ENCODE peak calls at places on chromosomes 13 and 19, in six cellular contexts. P is H9, J is HCT116, H is SK-N-SH, C is astrocyte, W is HepG2. G is an unnamed sample.

GRCh38 chr19:43560687-43561086 is 14.6 kb downstream of the XRCC1 start:
- DNase-seq in P (peak), J (no peak), H (no peak), C (no peak), W (peak), G (no peak)

GRCh38 chr19:44718441-44719261 is 19.7 kb downstream of the CEACAM16 start:
- DNase-seq in P (peak), J (no peak), H (no peak), C (peak), W (peak), G (peak)

GRCh38 chr19:46033401-46033800 is 7.4 kb downstream of the IGFL4 start:
- DNase-seq in P (no peak), J (no peak), H (no peak), C (no peak), W (no peak), G (no peak)

GRCh38 chr13:110525328-110526319 is 35.9 kb downstream of the RAB20 start:
- DNase-seq in P (no peak), J (no peak), H (no peak), C (no peak), W (no peak), G (no peak)

GRCh38 chr13:43546821-43547220 is 240.0 kb downstream of the ENOX1 start:
- DNase-seq in P (no peak), J (no peak), H (no peak), C (no peak), W (no peak), G (peak)

GRCh38 chr13:99353836-99354235 is 46.6 kb upstream of the GPR183 start:
- DNase-seq in P (no peak), J (no peak), H (no peak), C (peak), W (no peak), G (no peak)

GRCh38 chr13:65926750-65927171 is 1303.4 kb downstream of the PCDH9 start:
- DNase-seq in P (peak), J (peak), H (no peak), C (no peak), W (peak), G (peak)

GRCh38 chr19:14393303-14393702 is 12.1 kb downstream of the ADGRE5 start:
- DNase-seq in P (peak), J (no peak), H (no peak), C (no peak), W (no peak), G (peak)

GRCh38 chr13:37608750-37609339 is 10.3 kb upstream of the POSTN start:
- DNase-seq in P (no peak), J (no peak), H (no peak), C (no peak), W (no peak), G (no peak)
- TF ChIP-seq CTCF in P (peak), J (no peak), H (peak), C (peak), W (no peak), G (peak)

GRCh38 chr19:17610384-17610783 is 54.9 kb downstream of the COLGALT1 start:
- DNase-seq in P (no peak), J (peak), H (peak), C (no peak), W (peak), G (no peak)
- H2AFZ ChIP-seq in P (no peak), J (no peak), H (no peak), C (no peak), W (no peak), G (no peak)

DNA sequence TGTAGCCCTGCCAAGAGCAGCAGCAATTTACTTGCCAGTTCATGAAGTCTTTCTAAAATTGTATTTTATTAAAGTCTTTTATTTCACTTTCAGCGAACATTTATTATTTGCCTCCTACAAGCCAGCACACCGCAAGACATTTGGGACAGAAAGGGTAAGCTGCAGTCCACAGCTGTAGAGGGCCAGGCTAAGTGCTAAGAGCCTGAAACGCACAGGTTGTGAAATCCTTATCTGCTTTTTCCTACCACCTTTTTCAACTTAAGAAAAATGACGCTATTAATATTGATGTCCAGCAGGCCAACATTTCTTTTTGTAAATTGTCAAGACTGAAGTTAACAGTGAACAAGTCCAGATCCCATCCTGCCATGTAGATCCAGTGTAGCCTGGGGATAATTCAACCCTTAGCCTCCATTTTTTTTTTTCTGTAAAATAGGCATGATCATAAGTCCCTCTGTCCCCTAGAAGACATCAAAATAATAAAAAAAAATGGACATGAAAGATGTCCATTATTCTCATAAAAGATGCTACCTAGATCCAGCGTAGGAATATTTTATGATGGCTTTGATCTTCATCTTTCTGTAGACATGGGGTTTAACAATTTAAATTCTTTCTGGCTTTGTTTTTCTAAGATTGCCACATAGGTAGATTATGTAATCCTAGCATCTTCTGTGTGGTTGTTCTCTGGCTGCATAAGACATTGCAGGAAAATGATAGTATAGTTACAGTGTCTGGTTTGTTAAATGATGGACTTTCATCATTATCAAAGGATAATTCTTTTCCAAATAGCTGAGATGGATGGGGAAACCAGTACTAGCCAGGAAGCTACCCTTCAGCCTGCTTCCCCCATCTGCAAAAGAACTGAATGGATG is 128.4 kb downstream of the SHISA2 start:
- DNase-seq in P (no peak), J (no peak), H (no peak), C (no peak), W (no peak), G (no peak)
- TF ChIP-seq CTCF in P (no peak), J (no peak), H (no peak), C (no peak), W (no peak), G (no peak)

GRCh38 chr19:39423258-39424086 is 11.0 kb downstream of the PLEKHG2 start:
- DNase-seq in P (no peak), J (no peak), H (no peak), C (no peak), W (no peak), G (no peak)
- H2AFZ ChIP-seq in P (no peak), J (no peak), H (no peak), C (no peak), W (no peak), G (no peak)

DNA sequence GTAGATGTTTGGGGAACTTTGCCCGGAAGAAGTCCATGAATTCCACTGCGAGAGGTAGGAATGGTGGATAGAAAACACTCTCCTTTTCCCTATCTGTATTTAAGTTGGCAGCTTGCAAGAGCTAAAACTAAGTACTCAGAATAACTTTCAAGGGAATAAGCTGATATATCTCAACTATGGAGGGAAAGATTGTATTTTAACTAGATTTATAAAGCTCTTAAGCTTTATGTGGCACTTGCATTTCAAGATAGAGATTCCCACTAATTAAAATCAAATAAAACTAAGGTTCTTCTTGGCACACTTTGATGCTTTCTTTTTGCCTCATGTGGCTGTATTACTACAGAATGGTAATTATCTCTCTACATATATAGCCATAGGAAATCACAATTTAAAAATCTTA is 149.7 kb upstream of the STARD13 start:
- DNase-seq in P (no peak), J (no peak), H (no peak), C (no peak), W (no peak), G (no peak)
- TF ChIP-seq CTCF in P (no peak), J (no peak), H (no peak), C (no peak), W (no peak), G (no peak)

GRCh38 chr13:32824671-32825070 is 191.6 kb upstream of the KL start:
- DNase-seq in P (peak), J (peak), H (no peak), C (peak), W (no peak), G (peak)
- H2AFZ ChIP-seq in P (no peak), J (peak), H (peak), C (peak), W (no peak), G (no peak)

GRCh38 chr19:32674959-32675719 is at the start of gene ANKRD27:
- DNase-seq in P (peak), J (peak), H (peak), C (peak), W (peak), G (peak)
- TF ChIP-seq CTCF in P (no peak), J (no peak), H (no peak), C (no peak), W (no peak), G (no peak)

DNA sequence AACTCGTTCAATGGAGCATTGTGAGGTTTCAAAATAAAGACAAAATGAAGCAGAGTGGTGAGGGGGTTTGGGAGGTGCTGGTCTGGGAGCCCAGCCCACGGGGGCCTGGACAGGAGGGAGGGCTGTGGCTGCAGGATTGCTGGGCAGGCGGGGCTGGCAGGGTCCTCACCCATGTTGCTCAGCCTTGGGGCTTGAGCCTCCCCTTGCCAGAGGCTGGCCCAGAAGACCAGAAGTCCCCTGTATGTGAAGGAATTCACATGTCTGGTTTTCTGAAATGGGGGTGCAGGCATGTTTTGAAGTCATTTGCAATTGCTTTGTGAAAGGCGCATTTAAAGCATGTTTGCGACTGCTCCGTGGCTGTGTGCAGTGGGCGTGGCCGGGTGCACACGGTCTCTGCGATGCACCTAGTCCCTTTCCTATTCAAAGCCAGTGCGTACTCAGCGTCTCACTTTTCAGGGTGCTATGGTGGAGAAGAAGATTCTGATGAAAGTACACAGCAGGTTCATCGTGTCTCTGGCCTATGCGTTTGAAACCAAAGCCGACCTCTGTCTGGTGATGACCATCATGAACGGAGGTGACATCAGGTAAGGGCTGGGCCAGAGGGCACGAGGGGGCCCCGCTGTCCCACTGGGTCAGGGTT is 2.3 kb downstream of the GRK1 start:
- DNase-seq in P (no peak), J (no peak), H (no peak), C (no peak), W (no peak), G (no peak)
- H2AFZ ChIP-seq in P (no peak), J (no peak), H (no peak), C (no peak), W (no peak), G (no peak)

DNA sequence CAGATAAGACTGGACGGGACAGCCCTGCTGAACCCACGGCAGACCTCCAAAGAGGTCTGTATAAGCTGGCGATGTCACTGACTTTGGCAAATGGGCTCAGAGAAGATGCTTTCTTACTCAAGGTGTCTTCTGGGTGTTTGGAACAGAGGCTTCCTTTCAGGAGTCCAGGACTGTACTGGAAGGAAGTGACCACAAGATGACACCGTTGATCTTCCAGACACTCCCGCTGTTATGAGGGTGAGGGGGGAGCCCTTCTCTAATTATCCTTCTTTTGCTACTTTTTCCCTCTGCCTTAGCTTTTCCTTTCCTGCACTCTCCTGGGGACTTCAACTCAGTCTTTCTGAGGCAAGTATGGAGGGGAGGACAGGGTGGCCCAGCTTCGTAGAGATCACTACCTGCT is 65.2 kb upstream of the ZNF599 start:
- DNase-seq in P (no peak), J (peak), H (peak), C (no peak), W (peak), G (peak)
- TF ChIP-seq CTCF in P (no peak), J (peak), H (no peak), C (no peak), W (peak), G (no peak)

G was measured in neural progenitor cell.